ENCODE peak calls at places on chromosomes 3 and 15, in five cellular contexts. S, Y, A, X and N are unnamed samples.

GRCh38 chr3:44669760-44670159 is 21.2 kb downstream of the ZNF35 start:
- DNase-seq in X (no peak), Y (no peak), A (no peak), S (no peak), N (no peak)

GRCh38 chr3:147422934-147423599 is 13.9 kb downstream of the ZIC1 start:
- DNase-seq in A (no peak), S (no peak), Y (no peak), X (peak; percentile 84), N (no peak)

GRCh38 chr15:36810656-36811449 is 231.4 kb downstream of the CDIN1 start:
- DNase-seq in A (no peak), Y (no peak), S (no peak), X (peak; percentile 75), N (no peak)

GRCh38 chr15:93072011-93072410 is 17.0 kb downstream of the RGMA start:
- DNase-seq in X (peak; percentile 51), S (no peak), Y (no peak), A (peak; percentile 24), N (no peak)

GRCh38 chr15:67109141-67110034 is 44.0 kb downstream of the SMAD3 start:
- DNase-seq in X (no peak), Y (no peak), S (peak; percentile 85), A (peak; percentile 76), N (peak; percentile 93)

GRCh38 chr3:111781561-111782446 is 77.3 kb upstream of the PHLDB2 start:
- DNase-seq in X (no peak), S (no peak), Y (no peak), A (no peak), N (no peak)

GRCh38 chr15:67149859-67150824 is 84.7 kb downstream of the SMAD3 start:
- DNase-seq in A (peak; percentile 76), Y (peak; percentile 99), X (peak; percentile 43), S (peak; percentile 94), N (no peak)

GRCh38 chr3:30618508-30618907 is 12.1 kb downstream of the TGFBR2 start:
- DNase-seq in X (no peak), A (no peak), S (no peak), Y (no peak), N (no peak)

GRCh38 chr3:113405180-113405579 is 36.1 kb downstream of the CFAP44 start:
- DNase-seq in A (no peak), Y (no peak), S (no peak), X (no peak), N (no peak)

GRCh38 chr3:44914936-44915335 is 40.5 kb downstream of the TGM4 start:
- DNase-seq in S (no peak), X (peak; percentile 50), A (no peak), Y (no peak), N (no peak)

GRCh38 chr3:59433546-59433945 is 383.7 kb upstream of the CFAP20DC start:
- DNase-seq in X (no peak), A (no peak), Y (no peak), S (no peak), N (no peak)

GRCh38 chr3:40387001-40387894 is at the start of gene ENTPD3:
- DNase-seq in S (no peak), A (peak; percentile 63), Y (no peak), X (peak; percentile 66), N (peak; percentile 75)

GRCh38 chr15:43511012-43511885 is 6.2 kb upstream of the MAP1A start:
- DNase-seq in X (peak; percentile 61), Y (no peak), S (no peak), A (peak; percentile 13), N (no peak)

GRCh38 chr15:43514241-43515057 is 3.0 kb upstream of the MAP1A start:
- DNase-seq in S (no peak), X (peak; percentile 69), Y (no peak), A (peak; percentile 11), N (no peak)

GRCh38 chr3:89340431-89340830 is 233.0 kb downstream of the EPHA3 start:
- DNase-seq in X (no peak), S (no peak), Y (no peak), A (no peak), N (no peak)

GRCh38 chr15:89103481-89104171 is 15.4 kb downstream of the ABHD2 start:
- DNase-seq in Y (no peak), S (no peak), A (no peak), X (no peak), N (no peak)

GRCh38 chr15:89107984-89108383 is 19.7 kb downstream of the ABHD2 start:
- DNase-seq in X (no peak), A (no peak), Y (no peak), S (no peak), N (no peak)

GRCh38 chr15:89106200-89106599 is 17.9 kb downstream of the ABHD2 start:
- DNase-seq in A (no peak), S (no peak), X (no peak), Y (no peak), N (no peak)

GRCh38 chr15:89104172-89104564 is 15.9 kb downstream of the ABHD2 start:
- DNase-seq in S (peak; percentile 70), A (no peak), X (no peak), Y (no peak), N (no peak)

DNA sequence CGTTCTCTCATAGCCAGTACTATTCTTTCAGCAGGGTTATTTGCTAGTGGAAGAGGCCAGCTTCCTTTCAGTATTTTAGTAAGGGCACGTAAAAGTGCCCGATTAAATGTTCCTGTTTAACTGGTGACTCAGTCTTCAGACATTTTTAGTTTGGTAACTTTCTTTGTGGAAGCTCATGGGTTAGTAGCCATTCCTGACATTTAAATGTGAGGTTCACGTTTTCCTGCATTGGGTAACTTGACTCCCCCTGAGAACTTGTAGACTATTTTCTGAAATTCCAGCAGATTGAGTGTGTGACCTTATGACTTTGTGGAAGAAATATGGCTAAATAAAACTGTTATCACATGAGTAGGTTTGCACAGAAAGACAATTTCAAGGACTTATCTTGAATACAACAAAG is 16.9 kb downstream of the ABHD2 start:
- DNase-seq in S (no peak), A (no peak), X (no peak), Y (no peak), N (no peak)
- H3K27ac ChIP-seq in S (peak overlapping the region; percentile 98), A (peak overlapping the region; percentile 79), X (no peak overlapping the region), Y (peak overlapping the region; percentile 91), N (no peak overlapping the region)

GRCh38 chr15:49877871-49878511 is 241.0 kb downstream of the ATP8B4 start:
- DNase-seq in S (peak; percentile 75), Y (no peak), A (peak; percentile 30), X (no peak), N (no peak)
- H3K27ac ChIP-seq in S (peak overlapping the region; percentile 90), Y (no peak overlapping the region), A (no peak overlapping the region), X (no peak overlapping the region), N (peak overlapping the region; percentile 46)

GRCh38 chr15:100902436-100903190 is 16.5 kb upstream of the LRRK1 start:
- DNase-seq in A (peak; percentile 97), X (no peak), S (peak; percentile 89), Y (peak; percentile 82), N (peak; percentile 90)

GRCh38 chr15:100900895-100901169 is 18.3 kb upstream of the LRRK1 start:
- DNase-seq in X (no peak), A (no peak), S (peak; percentile 33), Y (no peak), N (no peak)

GRCh38 chr15:100901296-100901695 is 17.9 kb upstream of the LRRK1 start:
- DNase-seq in A (no peak), X (no peak), S (peak; percentile 53), Y (peak; percentile 43), N (no peak)

GRCh38 chr15:100903191-100903590 is 16.0 kb upstream of the LRRK1 start:
- DNase-seq in S (peak; percentile 21), A (no peak), X (no peak), Y (no peak), N (no peak)

GRCh38 chr15:100901702-100902435 is 17.3 kb upstream of the LRRK1 start:
- DNase-seq in Y (peak; percentile 68), S (peak; percentile 61), A (no peak), X (no peak), N (no peak)
- H3K27ac ChIP-seq in Y (peak overlapping the region; percentile 27), S (peak overlapping the region; percentile 67), A (peak overlapping the region; percentile 98), X (no peak overlapping the region), N (peak overlapping the region; percentile 80)

GRCh38 chr15:33430564-33430963 is 119.8 kb downstream of the RYR3 start:
- DNase-seq in X (no peak), S (no peak), A (no peak), Y (no peak), N (no peak)
- H3K27ac ChIP-seq in X (no peak overlapping the region), S (no peak overlapping the region), A (no peak overlapping the region), Y (no peak overlapping the region), N (no peak overlapping the region)

DNA sequence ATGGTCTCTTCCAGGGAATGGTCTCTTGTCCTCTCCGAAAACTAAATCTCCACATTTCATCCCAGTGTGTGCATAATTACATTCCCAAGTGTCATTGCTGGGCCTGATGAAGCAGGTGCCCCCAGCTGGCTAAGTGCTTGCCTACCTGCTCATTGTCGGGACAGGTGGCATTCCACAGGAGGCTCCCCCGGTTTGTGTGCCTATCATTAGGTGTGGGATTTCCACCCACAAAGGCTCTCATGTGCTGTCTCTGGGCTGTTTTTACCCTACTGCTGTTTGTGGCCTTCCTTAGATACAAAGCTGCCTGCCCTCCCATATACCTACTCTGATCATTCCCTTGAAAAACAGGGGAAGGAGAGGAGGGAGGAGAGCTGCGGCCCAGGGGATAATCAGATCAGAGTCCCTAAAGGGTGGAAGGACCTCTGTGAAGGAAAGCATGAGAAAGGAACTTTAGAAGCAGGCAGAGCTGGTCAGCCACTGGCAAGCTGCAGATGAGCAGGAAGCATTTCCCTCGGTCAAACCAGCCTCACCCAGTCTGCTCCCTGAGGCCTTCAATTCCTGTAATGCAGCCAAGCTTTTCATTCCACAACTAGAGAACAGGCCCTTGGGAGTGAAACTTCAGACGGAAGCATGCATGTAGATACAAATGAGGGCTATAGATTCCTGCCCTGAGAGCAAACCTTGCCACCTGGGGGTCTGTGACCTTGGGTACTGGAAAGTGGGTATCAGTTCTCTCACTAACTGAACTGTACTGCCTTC is 60.7 kb upstream of the HEG1 start:
- DNase-seq in S (peak; percentile 67), X (no peak), Y (no peak), A (no peak), N (no peak)
- H3K27ac ChIP-seq in S (no peak overlapping the region), X (peak overlapping the region; percentile 65), Y (peak overlapping the region; percentile 58), A (peak overlapping the region; percentile 55), N (no peak overlapping the region)

GRCh38 chr15:77480859-77481258 is 60.2 kb downstream of the HMG20A start:
- DNase-seq in S (no peak), Y (no peak), X (no peak), A (no peak), N (no peak)

GRCh38 chr15:77481670-77482069 is 61.0 kb downstream of the HMG20A start:
- DNase-seq in A (no peak), Y (no peak), S (no peak), X (no peak), N (no peak)

GRCh38 chr15:77475898-77476297 is 55.2 kb downstream of the HMG20A start:
- DNase-seq in X (peak; percentile 36), A (no peak), Y (no peak), S (no peak), N (no peak)

GRCh38 chr15:77476999-77477398 is 56.3 kb downstream of the HMG20A start:
- DNase-seq in X (no peak), S (no peak), A (no peak), Y (no peak), N (no peak)

GRCh38 chr15:77479015-77479414 is 58.3 kb downstream of the HMG20A start:
- DNase-seq in S (no peak), A (no peak), Y (no peak), X (no peak), N (no peak)
- H3K27ac ChIP-seq in S (no peak overlapping the region), A (no peak overlapping the region), Y (no peak overlapping the region), X (no peak overlapping the region), N (no peak overlapping the region)